ENCODE peak calls at places on chromosome 6, in eight cellular contexts. X, B, W, A, E, Q, M and D are unnamed samples. For H3K27me3, the result is how much of the 10 kb centered on the place peaks cover.

GRCh38 chr6:46380152-46380807 is 111.0 kb downstream of the RCAN2 start:
- DNase-seq in E (no peak), M (no peak), B (no peak), W (no peak), A (no peak), X (no peak), Q (no peak), D (no peak)

GRCh38 chr6:53179961-53180651 is 31.5 kb upstream of the GCM1 start:
- DNase-seq in Q (no peak), M (no peak), B (peak), A (no peak), X (peak), E (peak), W (no peak), D (no peak)

GRCh38 chr6:81934936-81935335 is 182.5 kb upstream of the TENT5A start:
- DNase-seq in M (no peak), A (no peak), Q (no peak), W (no peak), E (no peak), X (no peak), B (no peak), D (no peak)

GRCh38 chr6:29834564-29835436 is 7.2 kb downstream of the HLA-G start:
- DNase-seq in M (no peak), X (no peak), A (no peak), W (no peak), E (no peak), B (peak), Q (no peak), D (no peak)

GRCh38 chr6:81304486-81304885 is 448.0 kb downstream of the TENT5A start:
- DNase-seq in Q (no peak), M (no peak), A (no peak), B (no peak), X (no peak), W (no peak), E (no peak), D (no peak)

GRCh38 chr6:136994782-136995181 is 50.0 kb downstream of the IL20RA start:
- DNase-seq in B (no peak), W (no peak), A (no peak), E (no peak), Q (no peak), M (peak), X (no peak), D (no peak)

GRCh38 chr6:114580882-114581281 is 238.1 kb upstream of the HS3ST5 start:
- DNase-seq in M (no peak), Q (no peak), X (no peak), E (no peak), W (no peak), A (no peak), B (no peak), D (no peak)

GRCh38 chr6:29708432-29709177 is 14.6 kb upstream of the HLA-F start:
- DNase-seq in Q (no peak), B (peak), X (no peak), W (no peak), E (no peak), A (no peak), M (no peak), D (no peak)

GRCh38 chr6:150799276-150799805 is 66.2 kb upstream of the MTHFD1L start:
- DNase-seq in M (no peak), W (no peak), B (no peak), E (no peak), X (no peak), A (no peak), Q (no peak), D (no peak)

GRCh38 chr6:160238234-160238633 is 20.4 kb downstream of the SLC22A2 start:
- DNase-seq in E (no peak), B (no peak), M (no peak), Q (no peak), W (no peak), A (no peak), X (no peak), D (no peak)

GRCh38 chr6:122838060-122838780 is 49.2 kb downstream of the SMPDL3A start:
- DNase-seq in M (peak), Q (no peak), W (peak), A (no peak), X (no peak), E (no peak), B (no peak), D (no peak)

GRCh38 chr6:158642097-158642601 is 2.4 kb downstream of the DYNLT1 start:
- DNase-seq in W (no peak), Q (peak), A (no peak), M (no peak), B (peak), E (no peak), X (no peak), D (no peak)

GRCh38 chr6:135576055-135576454 is 78.5 kb upstream of the AHI1 start:
- DNase-seq in A (no peak), Q (no peak), E (no peak), M (no peak), B (no peak), X (no peak), W (peak), D (no peak)

GRCh38 chr6:44851176-44851575 is 463.7 kb downstream of the CDC5L start:
- DNase-seq in A (no peak), B (no peak), M (no peak), E (no peak), X (no peak), Q (no peak), W (no peak), D (no peak)

GRCh38 chr6:68333444-68333843 is 301.6 kb upstream of the ADGRB3 start:
- DNase-seq in Q (no peak), A (no peak), X (no peak), E (no peak), B (no peak), W (no peak), M (no peak), D (no peak)

GRCh38 chr6:157198425-157199279 is 124.7 kb downstream of the TMEM242 start:
- DNase-seq in X (peak), A (no peak), E (no peak), B (peak), W (no peak), Q (no peak), M (no peak), D (no peak)

GRCh38 chr6:130973521-130974277 is 89.3 kb downstream of the EPB41L2 start:
- DNase-seq in M (no peak), A (no peak), W (no peak), B (no peak), X (no peak), E (no peak), Q (no peak), D (no peak)

GRCh38 chr6:108097882-108098281 is 23.3 kb upstream of the OSTM1 start:
- DNase-seq in A (no peak), Q (no peak), B (no peak), E (no peak), X (no peak), W (no peak), M (no peak), D (no peak)

GRCh38 chr6:64221776-64222175 is 586.2 kb downstream of the PHF3 start:
- DNase-seq in E (no peak), A (no peak), B (no peak), M (no peak), W (no peak), Q (no peak), X (no peak), D (no peak)

GRCh38 chr6:21587925-21588811 is 5.4 kb upstream of the SOX4 start:
- DNase-seq in E (peak), M (peak), X (peak), Q (no peak), W (no peak), A (peak), B (peak), D (peak)

GRCh38 chr6:15109338-15110090 is 136.4 kb upstream of the JARID2 start:
- DNase-seq in M (no peak), W (no peak), B (no peak), E (no peak), X (no peak), A (no peak), Q (no peak), D (peak)

GRCh38 chr6:44228031-44228430 is 4.6 kb downstream of the SLC29A1 start:
- DNase-seq in B (no peak), E (no peak), M (no peak), X (no peak), Q (no peak), W (no peak), A (no peak), D (no peak)

GRCh38 chr6:81241717-81242116 is 510.8 kb downstream of the TENT5A start:
- DNase-seq in X (no peak), Q (no peak), M (peak), A (peak), B (no peak), W (no peak), E (no peak), D (peak)

GRCh38 chr6:109894181-109894580 is 83.9 kb upstream of the GPR6 start:
- DNase-seq in A (no peak), M (no peak), Q (no peak), W (no peak), E (no peak), B (no peak), X (no peak), D (peak)

GRCh38 chr6:72826033-72826432 is 204.2 kb downstream of the KCNQ5 start:
- DNase-seq in E (no peak), A (no peak), X (no peak), B (no peak), Q (no peak), M (no peak), W (no peak), D (no peak)

GRCh38 chr6:39769012-39769411 is 23.2 kb upstream of the DAAM2 start:
- DNase-seq in E (no peak), M (no peak), X (no peak), B (no peak), Q (no peak), W (no peak), A (no peak), D (no peak)

GRCh38 chr6:39760246-39760952 is 31.8 kb upstream of the DAAM2 start:
- DNase-seq in X (no peak), A (no peak), M (no peak), B (no peak), W (no peak), Q (no peak), E (no peak), D (no peak)

GRCh38 chr6:39770476-39770875 is 21.7 kb upstream of the DAAM2 start:
- DNase-seq in X (no peak), A (no peak), Q (no peak), W (no peak), B (no peak), E (no peak), M (no peak), D (no peak)

DNA sequence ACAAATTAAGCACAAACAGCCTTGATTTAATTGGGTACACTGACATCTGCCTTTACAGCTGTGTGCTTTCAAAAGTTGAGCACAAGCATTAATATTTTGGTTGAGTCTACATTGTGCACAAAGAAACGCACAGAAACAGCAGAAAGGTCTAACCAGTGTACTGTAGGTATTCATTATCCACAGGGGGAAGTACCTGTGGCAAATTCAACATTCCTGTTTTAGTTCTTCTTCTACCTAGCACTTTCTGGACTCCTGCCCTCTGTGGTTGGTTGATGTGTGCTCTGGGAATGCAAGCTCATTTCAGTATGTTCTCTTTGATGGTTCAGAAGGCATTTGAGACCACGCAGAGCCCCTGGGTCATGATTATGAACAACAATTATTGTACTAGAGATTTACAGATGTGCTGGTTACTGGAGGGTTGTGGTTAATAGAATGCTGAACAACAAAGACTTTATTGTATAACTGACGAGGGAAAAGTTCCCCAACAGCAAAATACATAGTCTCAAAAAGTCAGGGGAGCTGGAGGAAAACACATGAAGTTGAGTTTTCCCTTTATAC is 26.6 kb upstream of the DAAM2 start:
- DNase-seq in X (no peak), E (no peak), A (no peak), Q (no peak), B (no peak), W (no peak), M (no peak), D (no peak)
- H3K27me3 ChIP-seq in X (under half), E (under half), A (under half), Q (under half), B (under half), W (under half), M (under half), D (under half)

DNA sequence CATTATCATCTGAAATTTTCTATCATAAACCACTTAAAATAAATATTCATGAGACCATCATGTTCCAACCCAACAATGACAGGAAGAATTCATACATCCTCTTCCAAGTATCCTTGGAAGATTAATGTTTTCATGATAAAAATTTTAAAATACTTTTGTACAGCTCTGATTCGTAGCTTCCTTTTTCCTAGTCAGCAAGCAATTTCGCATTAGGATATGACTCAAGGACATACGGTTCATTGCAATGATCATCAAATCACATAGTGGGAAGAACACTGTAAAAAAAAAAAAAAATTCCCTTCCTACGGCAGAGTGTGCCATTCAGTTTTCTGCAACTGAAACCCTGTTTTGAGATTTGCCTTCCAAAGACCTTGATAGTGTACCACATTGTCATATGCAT is 35.2 kb upstream of the GFOD1 start:
- DNase-seq in X (no peak), A (no peak), B (no peak), E (no peak), Q (no peak), W (no peak), M (no peak), D (peak)
- TF ChIP-seq POLR2AphosphoS5 in X (no peak), A (no peak), B (no peak), E (no peak), Q (no peak), W (no peak), M (no peak), D (no peak)

DNA sequence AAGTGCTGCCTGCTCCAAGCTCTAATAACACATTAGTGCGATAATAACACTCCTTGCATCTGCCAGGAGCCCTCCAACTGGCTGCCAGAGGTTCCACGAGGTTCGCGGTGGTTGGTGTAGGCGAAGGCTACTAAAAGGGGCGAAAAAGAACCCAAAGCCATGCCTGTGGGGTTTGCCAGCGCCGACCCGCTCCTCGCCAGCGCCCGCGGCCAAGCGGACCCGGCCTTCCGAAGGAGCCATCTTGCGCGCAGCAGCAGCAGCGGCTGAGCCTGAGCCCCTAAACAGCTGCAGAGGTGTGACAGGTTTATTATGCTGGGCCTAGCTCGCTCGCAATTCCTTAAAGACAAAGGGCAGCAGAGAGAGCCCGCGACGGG is 11.6 kb downstream of the FOXC1 start:
- DNase-seq in B (no peak), W (no peak), Q (no peak), E (peak), X (no peak), A (no peak), M (no peak), D (no peak)
- H3K27me3 ChIP-seq in B (under half), W (under half), Q (under half), E (under half), X (under half), A (under half), M (under half), D (under half)

GRCh38 chr6:138774370-138774769 is 801 bp downstream of the CCDC28A start:
- DNase-seq in Q (no peak), B (no peak), M (no peak), X (no peak), E (no peak), W (no peak), A (no peak), D (no peak)

GRCh38 chr6:138769102-138769676 is 4.4 kb upstream of the CCDC28A start:
- DNase-seq in W (no peak), M (no peak), E (no peak), B (no peak), A (no peak), Q (no peak), X (no peak), D (no peak)

GRCh38 chr6:138776659-138777058 is 3.1 kb downstream of the CCDC28A start:
- DNase-seq in M (no peak), A (no peak), W (no peak), X (no peak), Q (no peak), E (no peak), B (no peak), D (no peak)

GRCh38 chr6:138772596-138773176 is 883 bp upstream of the CCDC28A start:
- DNase-seq in W (no peak), X (no peak), E (no peak), A (no peak), M (no peak), B (no peak), Q (no peak), D (no peak)

GRCh38 chr6:138773177-138774091 is at the start of gene CCDC28A:
- DNase-seq in Q (peak), M (peak), W (peak), B (peak), E (peak), A (peak), X (peak), D (peak)
- TF ChIP-seq POLR2AphosphoS5 in Q (peak), M (peak), W (peak), B (peak), E (peak), A (peak), X (peak), D (peak)

GRCh38 chr6:26223677-26224546 is 136.7 kb downstream of the HFE start:
- DNase-seq in Q (no peak), A (peak), E (peak), X (no peak), M (peak), B (peak), W (no peak), D (no peak)
- H3K27me3 ChIP-seq in Q (under half), A (under half), E (under half), X (under half), M (under half), B (under half), W (under half), D (under half)

DNA sequence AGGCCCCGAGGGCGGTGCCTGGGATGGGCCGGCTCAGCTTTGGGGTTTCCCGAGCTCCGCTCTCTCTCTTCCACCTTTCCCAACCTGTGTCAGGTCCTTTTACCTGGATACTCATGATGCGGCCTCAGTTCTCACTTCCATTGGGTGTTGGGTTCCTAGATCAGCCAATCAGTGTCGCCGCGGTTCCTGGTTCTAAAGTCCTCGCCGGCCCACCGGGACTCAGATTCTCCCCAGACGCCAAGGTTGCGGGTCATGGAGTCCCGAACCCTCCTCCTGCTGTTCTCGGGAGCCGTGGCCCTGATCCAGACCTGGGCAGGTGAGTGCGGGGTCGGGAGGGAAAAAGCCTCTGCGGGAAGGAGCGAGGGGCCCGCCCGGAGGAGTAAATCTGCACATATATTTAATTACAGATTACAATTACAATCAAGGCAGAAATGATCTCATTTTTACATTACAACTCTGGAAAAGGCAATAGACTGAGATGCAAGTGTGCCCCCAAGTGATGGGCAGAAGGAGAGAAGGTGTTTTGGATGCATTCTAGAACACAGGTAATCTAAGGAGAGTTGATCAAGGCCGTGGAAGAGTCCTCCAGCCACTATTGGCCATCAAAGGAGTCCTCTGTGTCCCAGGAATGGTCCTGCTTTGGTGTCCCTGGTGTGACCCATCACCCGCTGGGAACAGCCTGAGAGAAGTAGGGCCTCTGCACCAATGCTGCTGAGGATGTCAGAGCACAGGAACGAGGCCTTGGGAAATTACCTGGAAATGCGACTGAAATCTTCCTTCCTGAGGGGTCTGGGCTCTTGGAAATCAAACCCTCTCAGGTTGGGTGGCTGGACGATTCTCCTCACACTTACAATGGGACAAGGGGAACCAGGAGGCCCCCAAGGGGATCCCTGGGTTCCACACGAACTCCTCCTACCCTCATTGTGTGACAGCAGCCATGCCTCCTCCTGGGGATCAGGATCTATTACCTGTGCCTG is 34.7 kb upstream of the MICB start:
- DNase-seq in A (peak), W (no peak), M (peak), B (peak), X (peak), E (peak), Q (peak), D (peak)
- TF ChIP-seq POLR2AphosphoS5 in A (peak), W (no peak), M (peak), B (peak), X (peak), E (peak), Q (peak), D (no peak)

GRCh38 chr6:387293-387694 is 4.3 kb upstream of the IRF4 start:
- DNase-seq in E (no peak), X (no peak), Q (no peak), W (no peak), B (no peak), A (no peak), M (no peak), D (no peak)

GRCh38 chr6:386688-387266 is 4.8 kb upstream of the IRF4 start:
- DNase-seq in Q (peak), X (no peak), W (no peak), B (no peak), M (no peak), A (no peak), E (no peak), D (no peak)

GRCh38 chr6:382883-383420 is 8.6 kb upstream of the IRF4 start:
- DNase-seq in W (no peak), E (no peak), X (no peak), M (no peak), Q (no peak), B (no peak), A (no peak), D (no peak)

GRCh38 chr6:384898-385297 is 6.7 kb upstream of the IRF4 start:
- DNase-seq in E (no peak), M (no peak), A (no peak), B (no peak), X (no peak), Q (peak), W (no peak), D (no peak)

DNA sequence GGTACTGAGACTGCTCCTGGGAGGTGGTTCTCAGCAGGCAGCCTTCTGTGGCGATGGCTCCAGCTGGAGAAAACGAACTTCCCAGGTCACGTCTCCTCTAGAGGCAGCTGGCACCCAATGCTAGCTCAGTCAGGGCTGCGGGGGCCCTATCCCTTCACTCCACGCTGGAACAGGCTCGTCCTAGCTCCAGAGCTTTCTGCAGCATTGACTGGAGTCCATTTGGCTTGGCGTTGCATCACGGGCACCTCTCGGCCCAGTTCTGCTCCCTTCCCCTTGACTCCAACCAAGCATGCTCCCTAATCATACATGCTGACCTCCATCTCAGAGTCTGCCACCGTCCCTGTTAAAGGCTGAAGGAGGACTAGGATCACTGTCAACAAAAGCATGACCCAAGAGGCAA is 5.9 kb upstream of the IRF4 start:
- DNase-seq in E (no peak), Q (no peak), A (no peak), M (no peak), W (no peak), B (no peak), X (no peak), D (no peak)
- H3K27me3 ChIP-seq in E (under half), Q (under half), A (under half), M (half or more), W (under half), B (under half), X (half or more), D (under half)

GRCh38 chr6:26194774-26195375 is 107.6 kb downstream of the HFE start:
- DNase-seq in Q (no peak), A (no peak), B (no peak), X (no peak), W (no peak), M (no peak), E (no peak), D (no peak)
- TF ChIP-seq POLR2AphosphoS5 in Q (no peak), A (no peak), B (no peak), X (no peak), W (no peak), M (no peak), E (no peak), D (no peak)